ENCODE peak calls at places on chromosomes 12 and 14, in seven cellular contexts. X is mammary epithelial cell, D is HCT116, V is H9, J is GM23248, B is neural progenitor cell, Y is GM23338. L is an unnamed sample. For H3K27me3, the result is how much of the 10 kb centered on the place peaks cover.

GRCh38 chr14:54322668-54323380 is 74.0 kb upstream of the CDKN3 start:
- DNase-seq in X (no peak), D (no peak), V (no peak), J (no peak), B (no peak), Y (no peak), L (no peak)

GRCh38 chr12:49823951-49824350 is 4.3 kb downstream of the NCKAP5L start:
- DNase-seq in X (no peak), D (no peak), V (no peak), J (no peak), B (no peak), Y (no peak), L (no peak)

GRCh38 chr14:93375673-93376156 is 28.7 kb downstream of the COX8C start:
- DNase-seq in X (no peak), D (no peak), V (no peak), J (no peak), B (no peak), Y (no peak), L (no peak)

GRCh38 chr14:54815016-54815415 is 87.6 kb downstream of the GCH1 start:
- DNase-seq in X (no peak), D (no peak), V (no peak), J (peak), B (no peak), Y (no peak), L (peak)

GRCh38 chr12:72546106-72546505 is 273.9 kb downstream of the TRHDE start:
- DNase-seq in X (no peak), D (no peak), V (no peak), J (no peak), B (no peak), Y (no peak), L (peak)

GRCh38 chr12:56338643-56339422 is at the start of gene IL23A:
- DNase-seq in X (peak), D (no peak), V (peak), J (peak), B (peak), Y (peak), L (peak)

GRCh38 chr12:68203460-68203875 is 22.1 kb downstream of the IL26 start:
- DNase-seq in X (no peak), D (no peak), V (no peak), J (no peak), B (no peak), Y (no peak), L (no peak)

GRCh38 chr14:88004637-88005036 is 298 bp upstream of the GPR65 start:
- DNase-seq in X (no peak), D (no peak), V (no peak), J (no peak), B (no peak), Y (no peak), L (no peak)

GRCh38 chr12:88844426-88844825 is 264.2 kb upstream of the KITLG start:
- DNase-seq in X (no peak), D (no peak), V (peak), J (no peak), B (no peak), Y (peak), L (no peak)

GRCh38 chr14:105023791-105024480 is 3.1 kb upstream of the CDCA4 start:
- DNase-seq in X (peak), D (peak), V (no peak), J (peak), B (no peak), Y (no peak), L (peak)

GRCh38 chr14:70810621-70811020 is 1.3 kb upstream of the MAP3K9 start:
- DNase-seq in X (no peak), D (no peak), V (no peak), J (no peak), B (no peak), Y (no peak), L (no peak)

GRCh38 chr14:35878272-35879140 is 52.4 kb downstream of the BRMS1L start:
- DNase-seq in X (peak), D (peak), V (no peak), J (peak), B (no peak), Y (no peak), L (peak)

GRCh38 chr12:31204995-31205582 is 120.9 kb downstream of the SINHCAF start:
- DNase-seq in X (peak), D (no peak), V (no peak), J (peak), B (no peak), Y (no peak), L (peak)

GRCh38 chr14:105888784-105889665 is 362.6 kb downstream of the TMEM121 start:
- DNase-seq in X (no peak), D (no peak), V (no peak), J (no peak), B (no peak), Y (no peak), L (no peak)

GRCh38 chr12:94712852-94713545 is 62.6 kb upstream of the TMCC3 start:
- DNase-seq in X (no peak), D (no peak), V (no peak), J (no peak), B (no peak), Y (no peak), L (no peak)

GRCh38 chr12:121537814-121538698 is 42.8 kb downstream of the KDM2B start:
- DNase-seq in X (no peak), D (no peak), V (no peak), J (peak), B (peak), Y (no peak), L (no peak)

GRCh38 chr14:67704484-67705089 is 2.9 kb downstream of the RDH12 start:
- DNase-seq in X (peak), D (peak), V (no peak), J (peak), B (peak), Y (peak), L (peak)

GRCh38 chr12:131087302-131087818 is 133.7 kb downstream of the ADGRD1 start:
- DNase-seq in X (no peak), D (no peak), V (peak), J (no peak), B (no peak), Y (no peak), L (no peak)

GRCh38 chr12:110766311-110767154 is 23.8 kb upstream of the PPP1CC start:
- DNase-seq in X (no peak), D (no peak), V (no peak), J (peak), B (no peak), Y (no peak), L (no peak)

GRCh38 chr14:103141117-103141796 is 18.0 kb downstream of the TNFAIP2 start:
- DNase-seq in X (peak), D (peak), V (peak), J (peak), B (peak), Y (peak), L (no peak)

GRCh38 chr14:50064993-50065392 is 51.4 kb downstream of the VCPKMT start:
- DNase-seq in X (peak), D (no peak), V (no peak), J (peak), B (no peak), Y (no peak), L (peak)

DNA sequence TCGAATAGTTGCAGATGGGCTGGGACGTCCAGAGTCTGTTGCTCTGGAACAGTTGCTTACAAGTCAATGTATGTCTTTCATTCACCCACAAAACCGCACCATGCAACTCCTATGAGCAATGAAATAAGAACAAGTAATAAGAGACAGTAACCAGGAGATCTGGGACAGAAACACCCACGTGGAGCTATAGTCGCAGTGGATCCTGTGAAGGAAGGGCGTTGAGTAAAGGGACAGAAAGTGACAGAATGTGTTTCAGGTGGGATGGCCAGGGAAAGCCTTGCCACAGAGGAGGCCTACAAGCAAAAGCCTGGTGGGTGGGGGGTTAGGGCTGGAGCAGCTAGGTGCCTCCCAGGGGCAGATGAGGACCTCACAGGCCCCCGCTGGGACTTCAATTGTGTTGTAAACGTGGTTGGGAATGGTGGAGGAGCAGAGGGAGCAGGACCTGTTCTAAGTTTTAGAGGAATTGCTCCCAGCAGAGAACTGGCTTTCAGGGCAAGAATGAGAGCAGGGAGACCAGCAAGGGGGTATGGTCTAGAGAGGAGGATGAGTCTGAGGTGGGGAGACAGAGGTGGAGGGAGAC is 86.7 kb upstream of the FZD10 start:
- DNase-seq in X (no peak), D (no peak), V (peak), J (no peak), B (no peak), Y (no peak), L (no peak)
- H3K4me2 ChIP-seq in X (no peak), D (no peak), V (no peak), J (no peak), B (no peak), Y (no peak), L (no peak)

DNA sequence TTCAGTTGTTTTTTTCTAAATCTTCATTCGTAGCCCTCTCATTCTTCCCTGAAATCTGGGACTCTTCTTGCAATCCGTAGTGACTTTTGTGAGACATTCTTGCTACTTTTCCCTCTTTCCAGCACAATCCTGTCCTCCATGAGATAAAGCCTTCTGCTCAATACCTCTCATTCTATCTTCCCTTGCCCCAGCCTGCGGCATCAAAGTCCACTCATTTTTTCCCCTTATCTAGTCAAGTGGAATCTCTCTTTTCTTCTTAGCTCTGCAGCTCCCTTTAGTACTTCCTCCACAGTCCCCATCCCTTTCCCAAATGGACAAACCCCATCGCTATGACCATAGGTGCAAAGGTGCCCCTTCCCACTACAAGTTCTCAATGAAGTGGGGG is 179.2 kb downstream of the SNAPC1 start:
- DNase-seq in X (no peak), D (no peak), V (no peak), J (no peak), B (no peak), Y (no peak), L (no peak)
- H3K27ac ChIP-seq in X (no peak), D (no peak), V (no peak), J (no peak), B (no peak), Y (no peak), L (no peak)

GRCh38 chr12:102959391-102959790 is 1.9 kb downstream of the ASCL1 start:
- DNase-seq in X (no peak), D (no peak), V (no peak), J (no peak), B (peak), Y (no peak), L (no peak)

GRCh38 chr12:102962986-102963385 is 5.5 kb downstream of the ASCL1 start:
- DNase-seq in X (no peak), D (no peak), V (no peak), J (no peak), B (no peak), Y (no peak), L (no peak)

GRCh38 chr12:102962532-102962931 is 5.1 kb downstream of the ASCL1 start:
- DNase-seq in X (no peak), D (no peak), V (no peak), J (no peak), B (peak), Y (no peak), L (no peak)

GRCh38 chr12:102961488-102961801 is 4.0 kb downstream of the ASCL1 start:
- DNase-seq in X (no peak), D (no peak), V (no peak), J (no peak), B (no peak), Y (no peak), L (no peak)

DNA sequence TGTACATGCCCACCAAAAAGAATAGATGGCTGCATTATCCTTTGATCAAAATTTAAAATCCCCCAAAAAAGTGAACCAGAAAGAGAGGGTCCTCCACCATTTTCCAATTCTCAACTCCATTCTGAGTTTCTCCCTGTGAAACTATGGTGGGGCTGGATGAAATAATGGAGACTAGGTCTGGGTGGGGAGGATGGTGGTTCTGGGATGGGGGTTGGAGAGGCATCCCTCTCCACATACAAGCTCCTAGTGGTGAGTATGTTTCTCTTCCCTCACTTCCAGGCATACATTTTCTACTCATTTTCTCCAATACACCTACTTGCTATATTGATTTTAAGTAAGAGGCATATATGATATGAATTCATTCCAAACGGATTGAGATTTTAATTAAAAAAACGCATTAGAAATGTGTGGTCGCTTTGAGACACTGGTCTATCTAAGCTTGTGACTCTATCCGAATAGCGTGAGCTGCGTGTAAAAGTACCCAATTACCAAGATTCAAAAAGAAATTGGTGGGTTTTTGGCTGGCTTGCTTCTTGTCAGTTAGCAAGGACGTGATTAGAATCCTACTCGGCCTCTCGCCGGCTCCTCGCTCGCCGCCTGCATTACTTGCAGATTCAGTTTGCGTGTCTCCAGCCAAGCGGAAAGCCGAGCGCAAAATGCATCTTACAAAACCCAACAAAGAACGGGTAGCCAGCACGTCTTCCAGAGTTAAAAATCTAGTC is 3.5 kb downstream of the ASCL1 start:
- DNase-seq in X (no peak), D (no peak), V (peak), J (no peak), B (peak), Y (no peak), L (no peak)
- H3K27me3 ChIP-seq in X (half or more), D (under half), V (half or more), J (half or more), B (half or more), Y (half or more), L (half or more)

GRCh38 chr14:52318829-52319604 is 4.9 kb downstream of the PTGER2 start:
- DNase-seq in X (no peak), D (no peak), V (no peak), J (peak), B (no peak), Y (no peak), L (peak)
- H3K4me2 ChIP-seq in X (no peak), D (no peak), V (no peak), J (no peak), B (no peak), Y (no peak), L (no peak)

GRCh38 chr12:32897276-32897615 is 669 bp upstream of the PKP2 start:
- DNase-seq in X (no peak), D (no peak), V (no peak), J (no peak), B (no peak), Y (no peak), L (no peak)
- H3K27ac ChIP-seq in X (peak), D (peak), V (no peak), J (no peak), B (no peak), Y (peak), L (no peak)

GRCh38 chr12:52291267-52291935 is at the start of gene KRT81:
- DNase-seq in X (no peak), D (no peak), V (peak), J (no peak), B (no peak), Y (peak), L (no peak)

GRCh38 chr12:52293926-52294325 is 2.6 kb upstream of the KRT81 start:
- DNase-seq in X (no peak), D (no peak), V (no peak), J (no peak), B (no peak), Y (no peak), L (no peak)

GRCh38 chr12:52296572-52297215 is 5.4 kb upstream of the KRT81 start:
- DNase-seq in X (no peak), D (no peak), V (peak), J (no peak), B (no peak), Y (no peak), L (no peak)

GRCh38 chr12:52295663-52296062 is 4.3 kb upstream of the KRT81 start:
- DNase-seq in X (peak), D (no peak), V (peak), J (peak), B (no peak), Y (no peak), L (no peak)

GRCh38 chr12:52294803-52295202 is 3.5 kb upstream of the KRT81 start:
- DNase-seq in X (no peak), D (no peak), V (no peak), J (no peak), B (no peak), Y (no peak), L (no peak)
- H3K27me3 ChIP-seq in X (under half), D (under half), V (under half), J (under half), B (half or more), Y (under half), L (under half)

GRCh38 chr14:47899685-47900084 is 224.3 kb upstream of the MDGA2 start:
- DNase-seq in X (no peak), D (no peak), V (no peak), J (no peak), B (no peak), Y (no peak), L (no peak)
- H3K4me2 ChIP-seq in X (no peak), D (no peak), V (no peak), J (no peak), B (no peak), Y (no peak), L (no peak)

GRCh38 chr12:118372541-118373495 is at the start of gene TAOK3:
- DNase-seq in X (peak), D (peak), V (peak), J (peak), B (peak), Y (peak), L (peak)

GRCh38 chr12:118374909-118375308 is 1.4 kb upstream of the SUDS3 start:
- DNase-seq in X (no peak), D (no peak), V (no peak), J (peak), B (no peak), Y (no peak), L (no peak)

GRCh38 chr12:118375348-118375747 is 1.0 kb upstream of the SUDS3 start:
- DNase-seq in X (no peak), D (no peak), V (no peak), J (peak), B (no peak), Y (no peak), L (no peak)

GRCh38 chr12:118373628-118374027 is 921 bp upstream of the TAOK3 start:
- DNase-seq in X (no peak), D (no peak), V (no peak), J (no peak), B (peak), Y (no peak), L (no peak)

DNA sequence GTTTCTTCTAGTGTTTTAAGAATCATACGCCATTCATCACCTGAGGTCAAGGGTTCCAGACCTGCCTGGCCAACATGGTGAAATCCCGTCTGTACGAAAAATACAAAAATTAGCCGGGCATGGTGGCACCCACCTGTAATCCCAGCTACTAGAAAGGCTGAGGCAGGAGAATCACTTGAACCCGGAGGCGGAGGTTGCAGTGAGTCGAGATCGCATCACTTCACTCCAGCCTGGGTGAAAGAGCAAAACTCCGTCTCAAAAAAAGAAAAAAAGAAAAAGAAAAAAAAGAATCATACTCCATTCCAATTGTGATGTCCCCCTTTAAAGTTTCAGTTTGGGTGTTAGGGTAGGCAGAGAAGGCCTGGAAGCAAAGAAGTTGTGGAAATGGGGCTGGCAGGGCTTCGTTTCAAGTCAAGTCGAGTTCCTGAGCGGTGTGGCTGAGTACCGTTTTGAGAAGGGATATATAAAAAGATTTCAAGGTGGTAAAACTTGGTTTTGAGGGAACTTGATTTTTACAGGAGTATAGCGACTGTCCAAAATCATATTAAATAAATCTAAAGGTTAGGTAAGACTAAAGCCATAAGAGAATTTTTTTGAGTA is 1.5 kb upstream of the TAOK3 start:
- DNase-seq in X (no peak), D (no peak), V (no peak), J (peak), B (no peak), Y (no peak), L (no peak)
- H3K27ac ChIP-seq in X (no peak), D (no peak), V (no peak), J (peak), B (no peak), Y (no peak), L (no peak)

L was measured in astrocyte.